ENCODE peak calls at places on chromosome 14, in ten cellular contexts. R is GM12865, T is foreskin fibroblast, N is cardiac muscle cell, O is AG10803, D is fibroblast of mammary gland, H is OCI-LY7, C is skeletal muscle cell, W is heart right ventricle, U is astrocyte of the spinal cord. L is an unnamed sample.

GRCh38 chr14:104897286-104898194 is 27.1 kb upstream of the PLD4 start:
- DNase-seq in R (peak; percentile 0), T (no peak), N (no peak), O (no peak), D (no peak), H (no peak), C (no peak), W (no peak), U (no peak), L (no peak)

GRCh38 chr14:45177081-45177480 is 41.4 kb downstream of the FANCM start:
- DNase-seq in R (no peak), T (peak; percentile 78), N (peak; percentile 95), O (peak; percentile 70), D (peak; percentile 93), H (no peak), C (peak; percentile 66), W (no peak), U (peak; percentile 58), L (peak; percentile 91)

GRCh38 chr14:64604854-64605253 is 55.1 kb downstream of the PPP1R36 start:
- DNase-seq in R (no peak), T (no peak), N (no peak), O (no peak), D (no peak), H (no peak), C (no peak), W (no peak), U (no peak), L (no peak)

GRCh38 chr14:19974844-19975243 is 547 bp upstream of the OR4K15 start:
- DNase-seq in R (no peak), T (no peak), N (no peak), O (no peak), D (no peak), H (no peak), C (no peak), W (no peak), U (no peak), L (no peak)

GRCh38 chr14:56207626-56208297 is 89.6 kb downstream of the PELI2 start:
- DNase-seq in R (no peak), T (peak; percentile 21), N (no peak), O (peak; percentile 19), D (no peak), H (no peak), C (no peak), W (no peak), U (no peak), L (no peak)

GRCh38 chr14:28875937-28876910 is 109.6 kb downstream of the FOXG1 start:
- DNase-seq in R (no peak), T (no peak), N (no peak), O (no peak), D (no peak), H (no peak), C (no peak), W (no peak), U (no peak), L (no peak)

GRCh38 chr14:59787045-59787674 is 83.4 kb downstream of the RTN1 start:
- DNase-seq in R (no peak), T (no peak), N (no peak), O (no peak), D (no peak), H (no peak), C (no peak), W (no peak), U (peak; percentile 8), L (no peak)

GRCh38 chr14:85535916-85536834 is 6.2 kb downstream of the FLRT2 start:
- DNase-seq in R (no peak), T (peak; percentile 79), N (peak; percentile 73), O (peak; percentile 66), D (peak; percentile 79), H (no peak), C (no peak), W (no peak), U (peak; percentile 67), L (peak; percentile 76)

GRCh38 chr14:64364907-64365306 is 23.2 kb upstream of the MTHFD1 start:
- DNase-seq in R (no peak), T (peak; percentile 76), N (peak; percentile 47), O (peak; percentile 22), D (peak; percentile 90), H (no peak), C (peak; percentile 33), W (no peak), U (peak; percentile 26), L (peak; percentile 63)

GRCh38 chr14:99296517-99296916 is 24.5 kb upstream of the BCL11B start:
- DNase-seq in R (no peak), T (no peak), N (no peak), O (no peak), D (no peak), H (no peak), C (no peak), W (no peak), U (no peak), L (no peak)

GRCh38 chr14:54487771-54488170 is 1.0 kb downstream of the GMFB start:
- DNase-seq in R (no peak), T (peak; percentile 68), N (peak; percentile 58), O (peak; percentile 62), D (peak; percentile 61), H (no peak), C (no peak), W (no peak), U (peak; percentile 61), L (peak; percentile 67)

GRCh38 chr14:56659964-56660551 is 80.5 kb downstream of the TMEM260 start:
- DNase-seq in R (peak; percentile 39), T (peak; percentile 64), N (peak; percentile 60), O (peak; percentile 51), D (peak; percentile 56), H (peak; percentile 40), C (peak; percentile 3), W (no peak), U (peak; percentile 44), L (peak; percentile 61)

GRCh38 chr14:104888489-104889373 is 23.7 kb downstream of the CEP170B start:
- DNase-seq in R (no peak), T (no peak), N (no peak), O (no peak), D (no peak), H (no peak), C (no peak), W (no peak), U (no peak), L (no peak)

GRCh38 chr14:69877492-69877891 is 1.7 kb upstream of the SMOC1 start:
- DNase-seq in R (peak; percentile 30), T (peak; percentile 43), N (peak; percentile 52), O (no peak), D (peak; percentile 67), H (peak; percentile 6), C (no peak), W (no peak), U (peak; percentile 64), L (peak; percentile 30)

GRCh38 chr14:94942601-94943000 is 172.7 kb upstream of the GSC start:
- DNase-seq in R (no peak), T (no peak), N (no peak), O (no peak), D (no peak), H (no peak), C (no peak), W (no peak), U (no peak), L (no peak)

GRCh38 chr14:103021817-103022668 is 35.3 kb downstream of the CDC42BPB start:
- DNase-seq in R (no peak), T (peak; percentile 67), N (no peak), O (peak; percentile 29), D (peak; percentile 30), H (no peak), C (no peak), W (no peak), U (peak; percentile 27), L (no peak)

GRCh38 chr14:95490127-95490526 is 26.3 kb downstream of the SYNE3 start:
- DNase-seq in R (no peak), T (no peak), N (no peak), O (no peak), D (no peak), H (no peak), C (no peak), W (no peak), U (no peak), L (no peak)

GRCh38 chr14:104094709-104095425 is 9.4 kb downstream of the ASPG start:
- DNase-seq in R (peak; percentile 54), T (peak; percentile 60), N (peak; percentile 59), O (peak; percentile 18), D (peak; percentile 28), H (peak; percentile 52), C (no peak), W (peak; percentile 47), U (peak; percentile 9), L (peak; percentile 55)

GRCh38 chr14:103867523-103867953 is 20.2 kb upstream of the PPP1R13B start:
- DNase-seq in R (no peak), T (no peak), N (no peak), O (no peak), D (no peak), H (no peak), C (no peak), W (peak; percentile 71), U (no peak), L (peak; percentile 36)

GRCh38 chr14:21024668-21025373 is at the start of gene NDRG2:
- DNase-seq in R (peak; percentile 10), T (peak; percentile 29), N (peak; percentile 75), O (no peak), D (no peak), H (no peak), C (no peak), W (peak; percentile 87), U (no peak), L (peak; percentile 63)
- H3K4me3 ChIP-seq in R (no peak within 1 kb of the TSS), T (peak within 1 kb of the TSS; percentile 37), N (peak within 1 kb of the TSS; percentile 65), O (peak within 1 kb of the TSS; percentile 49), D (peak within 1 kb of the TSS; percentile 27), H (no peak within 1 kb of the TSS), C (peak within 1 kb of the TSS; percentile 51), W (peak within 1 kb of the TSS; percentile 91), U (peak within 1 kb of the TSS; percentile 42), L (peak within 1 kb of the TSS; percentile 69)

GRCh38 chr14:92515510-92516343 is 2.1 kb downstream of the RIN3 start:
- DNase-seq in R (no peak), T (no peak), N (no peak), O (no peak), D (no peak), H (no peak), C (no peak), W (no peak), U (no peak), L (no peak)
- H3K4me3 ChIP-seq in R (no peak overlapping the region), T (no peak overlapping the region), N (no peak overlapping the region), O (peak overlapping the region; percentile 15), D (no peak overlapping the region), H (no peak overlapping the region), C (no peak overlapping the region), W (peak overlapping the region; percentile 86), U (no peak overlapping the region), L (no peak overlapping the region)

DNA sequence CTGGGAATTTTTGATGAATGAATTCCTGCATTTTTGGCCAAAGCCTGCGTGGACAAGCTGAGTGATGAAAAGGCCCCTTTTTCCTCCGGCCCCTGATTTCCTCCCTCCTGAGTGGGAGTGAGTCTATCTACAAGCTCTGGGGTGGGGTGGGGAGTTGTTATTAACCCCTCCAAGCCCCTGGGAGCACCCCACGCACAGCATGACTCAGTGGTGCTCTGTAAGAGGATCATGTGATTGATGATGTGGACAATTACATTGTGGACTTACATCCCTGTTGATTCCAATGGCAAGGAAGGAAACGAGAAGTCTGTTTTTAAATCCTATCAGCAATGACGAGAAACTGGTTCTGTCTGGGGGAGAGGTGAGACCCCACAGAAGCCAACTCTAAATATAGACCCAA is 5.1 kb upstream of the DLK1 start:
- DNase-seq in R (no peak), T (no peak), N (peak; percentile 30), O (no peak), D (peak; percentile 57), H (no peak), C (peak; percentile 13), W (no peak), U (no peak), L (no peak)
- H3K4me3 ChIP-seq in R (no peak overlapping the region), T (no peak overlapping the region), N (no peak overlapping the region), O (no peak overlapping the region), D (no peak overlapping the region), H (no peak overlapping the region), C (no peak overlapping the region), W (no peak overlapping the region), U (no peak overlapping the region), L (no peak overlapping the region)

GRCh38 chr14:71324767-71325272 is 417.6 kb downstream of the PCNX1 start:
- DNase-seq in R (peak; percentile 90), T (no peak), N (peak; percentile 75), O (no peak), D (peak; percentile 32), H (peak; percentile 60), C (no peak), W (no peak), U (no peak), L (peak; percentile 59)
- H3K4me3 ChIP-seq in R (peak overlapping the region; percentile 87), T (no peak overlapping the region), N (no peak overlapping the region), O (no peak overlapping the region), D (no peak overlapping the region), H (peak overlapping the region; percentile 61), C (no peak overlapping the region), W (no peak overlapping the region), U (no peak overlapping the region), L (no peak overlapping the region)